ENCODE peak calls at places on chromosomes 7 and 10, in five cellular contexts. B, P, A, C and O are unnamed samples. For H3K4me1, the result is how much of the 10 kb centered on the place peaks cover.

GRCh38 chr10:72088879-72089585 is 681 bp upstream of the SPOCK2 start:
- DNase-seq in B (peak), P (peak), A (no peak), C (no peak), O (no peak)

GRCh38 chr7:144050093-144050492 is 1.3 kb downstream of the OR2A5 start:
- DNase-seq in B (no peak), P (no peak), A (no peak), C (no peak), O (no peak)

GRCh38 chr10:113108180-113108835 is 158.3 kb downstream of the TCF7L2 start:
- DNase-seq in B (no peak), P (no peak), A (peak), C (peak), O (no peak)

GRCh38 chr10:118045842-118046490 is 775 bp downstream of the RAB11FIP2 start:
- DNase-seq in B (peak), P (peak), A (peak), C (peak), O (peak)

GRCh38 chr10:101319241-101319915 is 34.6 kb upstream of the BTRC start:
- DNase-seq in B (no peak), P (peak), A (no peak), C (peak), O (no peak)

GRCh38 chr10:101965075-101965765 is 90.8 kb downstream of the ARMH3 start:
- DNase-seq in B (no peak), P (no peak), A (no peak), C (no peak), O (no peak)

GRCh38 chr10:17410907-17411306 is 43.5 kb downstream of the ST8SIA6 start:
- DNase-seq in B (no peak), P (no peak), A (no peak), C (no peak), O (no peak)

GRCh38 chr7:32670105-32670504 is 174.8 kb downstream of the AVL9 start:
- DNase-seq in B (peak), P (peak), A (no peak), C (no peak), O (peak)

GRCh38 chr7:149741629-149742028 is 31.8 kb downstream of the ZNF467 start:
- DNase-seq in B (no peak), P (peak), A (no peak), C (no peak), O (no peak)

GRCh38 chr10:44512345-44513095 is 127.6 kb upstream of the CXCL12 start:
- DNase-seq in B (no peak), P (no peak), A (no peak), C (no peak), O (no peak)

GRCh38 chr10:11595395-11595692 is 16.1 kb downstream of the USP6NL start:
- DNase-seq in B (no peak), P (peak), A (no peak), C (peak), O (no peak)

GRCh38 chr10:15558136-15558535 is 161.6 kb downstream of the ITGA8 start:
- DNase-seq in B (no peak), P (peak), A (no peak), C (no peak), O (no peak)

GRCh38 chr10:71797533-71798307 is 24.4 kb upstream of the VSIR start:
- DNase-seq in B (no peak), P (no peak), A (no peak), C (no peak), O (no peak)

GRCh38 chr7:83347836-83348482 is 185.3 kb upstream of the PCLO start:
- DNase-seq in B (peak), P (peak), A (no peak), C (no peak), O (peak)

GRCh38 chr10:71206911-71207310 is 5.5 kb upstream of the UNC5B start:
- DNase-seq in B (no peak), P (no peak), A (no peak), C (no peak), O (peak)

GRCh38 chr7:110119883-110120581 is 970.9 kb upstream of the LRRN3 start:
- DNase-seq in B (no peak), P (no peak), A (no peak), C (no peak), O (peak)

GRCh38 chr7:1548944-1549343 is 7.1 kb downstream of the TMEM184A start:
- DNase-seq in B (no peak), P (no peak), A (no peak), C (no peak), O (no peak)

GRCh38 chr7:67823345-67823744 is 826.7 kb downstream of the TYW1 start:
- DNase-seq in B (no peak), P (peak), A (no peak), C (peak), O (no peak)

GRCh38 chr7:12256025-12256570 is 45.0 kb downstream of the TMEM106B start:
- DNase-seq in B (peak), P (no peak), A (no peak), C (no peak), O (no peak)

GRCh38 chr7:14199336-14199735 is 209.9 kb upstream of the ETV1 start:
- DNase-seq in B (no peak), P (no peak), A (no peak), C (no peak), O (no peak)

GRCh38 chr7:5591547-5591899 is 167.9 kb upstream of the TNRC18 start:
- DNase-seq in B (peak), P (peak), A (peak), C (peak), O (peak)

GRCh38 chr7:116632349-116632748 is 39.6 kb upstream of the MET start:
- DNase-seq in B (no peak), P (no peak), A (no peak), C (no peak), O (no peak)

GRCh38 chr10:102403115-102403514 is 7.6 kb downstream of the NFKB2 start:
- DNase-seq in B (no peak), P (no peak), A (no peak), C (no peak), O (no peak)

GRCh38 chr7:151808296-151809155 is 68.4 kb downstream of the PRKAG2 start:
- DNase-seq in B (peak), P (no peak), A (no peak), C (no peak), O (peak)

GRCh38 chr7:39746162-39746782 is 122.9 kb downstream of the RALA start:
- DNase-seq in B (peak), P (peak), A (peak), C (peak), O (peak)

GRCh38 chr10:48363617-48364355 is 57.3 kb downstream of the MAPK8 start:
- DNase-seq in B (peak), P (peak), A (peak), C (peak), O (peak)

GRCh38 chr7:90474284-90475210 is 5.1 kb downstream of the PTTG1IP2 start:
- DNase-seq in B (no peak), P (peak), A (no peak), C (no peak), O (no peak)

GRCh38 chr7:47601119-47601880 is 19.4 kb upstream of the TNS3 start:
- DNase-seq in B (peak), P (peak), A (no peak), C (no peak), O (no peak)

GRCh38 chr7:155230169-155230593 is 67.5 kb upstream of the INSIG1 start:
- DNase-seq in B (peak), P (peak), A (peak), C (peak), O (peak)

GRCh38 chr7:158838238-158838637 is 8.9 kb upstream of the ESYT2 start:
- DNase-seq in B (no peak), P (no peak), A (no peak), C (no peak), O (no peak)

GRCh38 chr7:27677912-27678612 is 15.4 kb upstream of the HIBADH start:
- DNase-seq in B (peak), P (peak), A (no peak), C (no peak), O (peak)

GRCh38 chr10:104028146-104028545 is 57.5 kb downstream of the COL17A1 start:
- DNase-seq in B (no peak), P (peak), A (peak), C (no peak), O (peak)
- TF ChIP-seq CTCF in B (peak), P (peak), A (peak), C (peak), O (peak)

GRCh38 chr7:52920977-52921376 is 114.5 kb upstream of the POM121L12 start:
- DNase-seq in B (no peak), P (no peak), A (no peak), C (no peak), O (no peak)
- H3K4me1 ChIP-seq in B (under half), P (under half), A (under half), C (under half), O (under half)

DNA sequence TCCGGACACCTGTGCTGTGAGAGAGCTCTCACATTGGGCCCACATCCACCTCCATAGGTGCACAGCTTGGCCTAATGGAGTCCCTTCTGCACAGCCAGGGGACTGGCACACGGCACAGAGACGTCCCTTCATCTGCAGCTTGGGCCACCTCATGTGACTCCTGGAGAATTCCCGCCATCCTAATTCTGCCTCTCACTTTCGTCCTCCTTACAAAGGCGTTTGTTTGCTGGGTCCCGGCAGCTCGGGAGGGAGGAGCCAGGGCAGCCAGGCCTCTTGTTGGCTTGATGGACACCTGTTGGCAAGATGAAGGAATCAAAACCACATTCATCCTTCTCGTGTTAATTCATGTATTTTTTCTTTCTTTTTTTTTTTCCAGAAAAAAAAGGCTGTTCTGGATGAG is 30.7 kb upstream of the TTYH3 start:
- DNase-seq in B (no peak), P (no peak), A (no peak), C (no peak), O (no peak)
- TF ChIP-seq CTCF in B (no peak), P (no peak), A (no peak), C (no peak), O (no peak)

GRCh38 chr7:134804351-134804750 is 24.9 kb downstream of the CALD1 start:
- DNase-seq in B (no peak), P (peak), A (no peak), C (no peak), O (no peak)

GRCh38 chr7:134804854-134805253 is 25.4 kb downstream of the CALD1 start:
- DNase-seq in B (no peak), P (no peak), A (no peak), C (no peak), O (no peak)

GRCh38 chr7:134802762-134803161 is 23.3 kb downstream of the CALD1 start:
- DNase-seq in B (no peak), P (no peak), A (no peak), C (no peak), O (no peak)

GRCh38 chr7:134809611-134810010 is 30.2 kb downstream of the CALD1 start:
- DNase-seq in B (no peak), P (peak), A (no peak), C (no peak), O (no peak)

GRCh38 chr7:134806197-134806596 is 26.8 kb downstream of the CALD1 start:
- DNase-seq in B (no peak), P (no peak), A (no peak), C (no peak), O (no peak)
- H3K4me1 ChIP-seq in B (under half), P (under half), A (under half), C (under half), O (under half)

DNA sequence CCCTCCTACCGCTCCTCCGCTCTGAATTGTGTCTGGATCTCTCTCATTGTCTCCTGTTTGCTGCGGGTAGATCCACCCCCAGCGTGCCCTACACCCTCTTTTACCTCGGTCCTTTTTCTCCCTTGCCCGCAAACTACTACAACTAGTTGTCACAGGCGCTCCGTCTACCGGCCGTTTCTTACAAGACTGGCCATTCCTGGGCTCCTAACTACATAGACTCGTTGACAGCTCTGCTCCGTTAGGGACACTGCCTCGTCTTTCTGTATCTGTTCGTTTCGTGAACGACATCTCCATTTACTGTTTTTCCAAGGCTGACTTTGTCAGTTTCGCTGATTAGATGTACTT is 793 bp downstream of the TAF3 start:
- DNase-seq in B (no peak), P (peak), A (peak), C (peak), O (peak)
- TF ChIP-seq CTCF in B (no peak), P (peak), A (no peak), C (no peak), O (peak)

DNA sequence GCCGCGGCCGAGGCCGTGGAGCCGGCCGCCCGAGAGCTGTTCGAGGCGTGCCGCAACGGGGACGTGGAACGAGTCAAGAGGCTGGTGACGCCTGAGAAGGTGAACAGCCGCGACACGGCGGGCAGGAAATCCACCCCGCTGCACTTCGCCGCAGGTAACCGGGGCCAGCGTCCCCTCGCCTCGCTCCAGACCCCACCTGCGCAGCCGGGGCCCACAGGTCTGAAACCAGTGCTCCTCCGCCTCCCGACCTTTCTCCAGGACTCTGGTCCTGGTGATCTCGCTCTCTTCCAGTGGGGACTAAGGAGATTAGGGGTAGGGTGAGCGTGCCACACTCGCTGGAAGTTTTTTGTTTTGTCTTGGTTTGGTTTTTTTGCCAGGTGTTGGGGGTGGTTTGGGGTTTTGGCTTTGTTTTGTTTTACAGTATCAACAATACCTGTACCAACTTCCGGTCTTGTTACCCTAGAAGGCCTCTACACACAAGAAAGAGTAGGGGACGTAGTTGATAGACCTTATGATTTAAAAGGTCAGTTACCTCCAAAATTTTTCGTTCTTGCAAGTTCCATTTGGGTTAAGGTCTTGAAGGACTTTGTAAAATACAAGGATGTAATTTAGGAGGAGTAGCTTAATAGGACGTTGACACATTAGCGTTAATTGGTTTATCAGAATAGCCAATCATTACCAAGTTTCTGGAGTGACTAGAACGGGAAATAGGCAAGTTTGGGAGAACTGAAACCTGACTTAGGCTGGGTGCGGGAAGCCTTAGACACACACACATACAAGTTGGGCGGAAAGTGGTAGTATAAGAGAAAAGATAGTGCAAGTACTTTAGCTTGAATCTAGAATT is 732 bp downstream of the TNKS2 start:
- DNase-seq in B (no peak), P (peak), A (peak), C (peak), O (peak)
- H3K4me1 ChIP-seq in B (under half), P (under half), A (under half), C (under half), O (under half)

GRCh38 chr10:42836096-42836495 is 53.5 kb downstream of the BMS1 start:
- DNase-seq in B (no peak), P (no peak), A (no peak), C (no peak), O (no peak)

GRCh38 chr10:42836771-42837468 is 54.3 kb downstream of the BMS1 start:
- DNase-seq in B (no peak), P (peak), A (peak), C (no peak), O (no peak)
- TF ChIP-seq CTCF in B (no peak), P (peak), A (no peak), C (no peak), O (no peak)

GRCh38 chr10:80195046-80195574 is 10.2 kb downstream of the ANXA11 start:
- DNase-seq in B (no peak), P (no peak), A (no peak), C (no peak), O (no peak)
- H3K4me1 ChIP-seq in B (half or more), P (under half), A (under half), C (under half), O (half or more)

DNA sequence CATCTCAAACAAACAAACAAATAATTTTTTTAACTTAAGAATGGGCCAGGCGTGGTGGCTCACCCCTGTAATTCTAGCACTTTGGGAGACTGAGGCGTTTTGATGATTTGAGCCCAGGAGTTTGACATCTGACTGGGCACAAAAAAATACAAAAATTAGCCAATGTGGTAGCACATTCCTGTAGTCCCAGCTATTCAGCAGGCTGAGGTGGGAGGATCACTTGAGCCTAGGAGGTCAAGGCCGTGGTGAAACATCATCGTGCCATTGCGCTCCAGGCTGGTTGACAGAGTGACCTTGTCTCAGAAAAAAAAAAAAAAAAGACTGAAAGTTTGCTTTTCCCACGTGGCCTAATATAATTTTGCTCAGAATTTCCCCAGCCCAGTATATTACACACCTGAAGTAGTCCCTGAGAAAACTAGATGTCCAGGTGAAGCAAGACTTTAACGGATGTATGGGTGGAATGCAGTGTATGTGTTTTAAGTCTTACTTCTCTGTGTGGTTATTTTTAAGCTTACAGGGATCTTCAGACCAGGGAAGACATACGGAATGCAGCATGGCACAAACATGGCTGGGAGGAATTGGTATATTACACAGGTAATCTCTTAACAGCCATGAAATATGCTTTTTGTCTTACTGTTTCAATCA is 32.6 kb downstream of the NIPSNAP2 start:
- DNase-seq in B (no peak), P (no peak), A (peak), C (peak), O (no peak)
- TF ChIP-seq CTCF in B (no peak), P (no peak), A (no peak), C (no peak), O (no peak)